ENCODE peak calls at places on chromosome 9, in ten cellular contexts. One of them, this sample, is unnamed.

GRCh38 chr9:6471231-6471630 is 58.2 kb downstream of the UHRF2 start:
- DNase-seq in stimulated activated naive CD8-positive, alpha-beta T cell treated with anti-CD3 and anti-CD28 coated beads, Interleukin-15, amount 100 ng/mL, for 72 hours: no peak
- DNase-seq in HFFc6: no peak
- DNase-seq in body of pancreas: no peak
- DNase-seq in HTR-8/SVneo: no peak
- DNase-seq in GM04503: no peak
- DNase-seq in OCI-M1: peak
- DNase-seq in C1 segment of cervical spinal cord: no peak
- DNase-seq in HS-5: no peak
- DNase-seq in ovary: no peak
- DNase-seq in this sample: no peak

GRCh38 chr9:29439961-29440360 is 1866.7 kb upstream of the C9orf72 start:
- DNase-seq in stimulated activated naive CD8-positive, alpha-beta T cell treated with anti-CD3 and anti-CD28 coated beads, Interleukin-15, amount 100 ng/mL, for 72 hours: no peak
- DNase-seq in HFFc6: peak
- DNase-seq in body of pancreas: no peak
- DNase-seq in HTR-8/SVneo: no peak
- DNase-seq in GM04503: no peak
- DNase-seq in OCI-M1: peak
- DNase-seq in C1 segment of cervical spinal cord: no peak
- DNase-seq in HS-5: peak
- DNase-seq in ovary: no peak
- DNase-seq in this sample: no peak

GRCh38 chr9:93292288-93292615 is 108.3 kb downstream of the WNK2 start:
- DNase-seq in stimulated activated naive CD8-positive, alpha-beta T cell treated with anti-CD3 and anti-CD28 coated beads, Interleukin-15, amount 100 ng/mL, for 72 hours: no peak
- DNase-seq in HFFc6: no peak
- DNase-seq in body of pancreas: no peak
- DNase-seq in HTR-8/SVneo: no peak
- DNase-seq in GM04503: no peak
- DNase-seq in OCI-M1: no peak
- DNase-seq in C1 segment of cervical spinal cord: no peak
- DNase-seq in HS-5: no peak
- DNase-seq in ovary: no peak
- DNase-seq in this sample: no peak

GRCh38 chr9:93450817-93451761 is at the start of gene FAM120A:
- DNase-seq in stimulated activated naive CD8-positive, alpha-beta T cell treated with anti-CD3 and anti-CD28 coated beads, Interleukin-15, amount 100 ng/mL, for 72 hours: peak
- DNase-seq in HFFc6: peak
- DNase-seq in body of pancreas: peak
- DNase-seq in HTR-8/SVneo: peak
- DNase-seq in GM04503: no peak
- DNase-seq in OCI-M1: peak
- DNase-seq in C1 segment of cervical spinal cord: peak
- DNase-seq in HS-5: peak
- DNase-seq in ovary: peak
- DNase-seq in this sample: peak

GRCh38 chr9:93066978-93067603 is 8.6 kb downstream of the SUSD3 start:
- DNase-seq in stimulated activated naive CD8-positive, alpha-beta T cell treated with anti-CD3 and anti-CD28 coated beads, Interleukin-15, amount 100 ng/mL, for 72 hours: no peak
- DNase-seq in HFFc6: no peak
- DNase-seq in body of pancreas: no peak
- DNase-seq in HTR-8/SVneo: no peak
- DNase-seq in GM04503: no peak
- DNase-seq in OCI-M1: peak
- DNase-seq in C1 segment of cervical spinal cord: no peak
- DNase-seq in HS-5: no peak
- DNase-seq in ovary: no peak
- DNase-seq in this sample: no peak

GRCh38 chr9:126448865-126449577 is 122.4 kb downstream of the MVB12B start:
- DNase-seq in stimulated activated naive CD8-positive, alpha-beta T cell treated with anti-CD3 and anti-CD28 coated beads, Interleukin-15, amount 100 ng/mL, for 72 hours: no peak
- DNase-seq in HFFc6: no peak
- DNase-seq in body of pancreas: no peak
- DNase-seq in HTR-8/SVneo: no peak
- DNase-seq in GM04503: no peak
- DNase-seq in OCI-M1: no peak
- DNase-seq in C1 segment of cervical spinal cord: no peak
- DNase-seq in HS-5: no peak
- DNase-seq in ovary: no peak
- DNase-seq in this sample: peak

GRCh38 chr9:72280913-72281500 is 84.0 kb downstream of the ZFAND5 start:
- DNase-seq in stimulated activated naive CD8-positive, alpha-beta T cell treated with anti-CD3 and anti-CD28 coated beads, Interleukin-15, amount 100 ng/mL, for 72 hours: peak
- DNase-seq in HFFc6: peak
- DNase-seq in body of pancreas: peak
- DNase-seq in HTR-8/SVneo: peak
- DNase-seq in GM04503: no peak
- DNase-seq in OCI-M1: peak
- DNase-seq in C1 segment of cervical spinal cord: peak
- DNase-seq in HS-5: no peak
- DNase-seq in ovary: peak
- DNase-seq in this sample: no peak

GRCh38 chr9:1100192-1100591 is 50.0 kb downstream of the DMRT2 start:
- DNase-seq in stimulated activated naive CD8-positive, alpha-beta T cell treated with anti-CD3 and anti-CD28 coated beads, Interleukin-15, amount 100 ng/mL, for 72 hours: no peak
- DNase-seq in HFFc6: no peak
- DNase-seq in body of pancreas: no peak
- DNase-seq in HTR-8/SVneo: no peak
- DNase-seq in GM04503: no peak
- DNase-seq in OCI-M1: no peak
- DNase-seq in C1 segment of cervical spinal cord: no peak
- DNase-seq in HS-5: no peak
- DNase-seq in ovary: no peak
- DNase-seq in this sample: no peak

GRCh38 chr9:135978650-135979461 is 17.7 kb upstream of the UBAC1 start:
- DNase-seq in stimulated activated naive CD8-positive, alpha-beta T cell treated with anti-CD3 and anti-CD28 coated beads, Interleukin-15, amount 100 ng/mL, for 72 hours: peak
- DNase-seq in HFFc6: no peak
- DNase-seq in body of pancreas: no peak
- DNase-seq in HTR-8/SVneo: no peak
- DNase-seq in GM04503: no peak
- DNase-seq in OCI-M1: no peak
- DNase-seq in C1 segment of cervical spinal cord: peak
- DNase-seq in HS-5: no peak
- DNase-seq in ovary: no peak
- DNase-seq in this sample: no peak

GRCh38 chr9:126430124-126430523 is 103.5 kb downstream of the MVB12B start:
- DNase-seq in stimulated activated naive CD8-positive, alpha-beta T cell treated with anti-CD3 and anti-CD28 coated beads, Interleukin-15, amount 100 ng/mL, for 72 hours: no peak
- DNase-seq in HFFc6: no peak
- DNase-seq in body of pancreas: no peak
- DNase-seq in HTR-8/SVneo: no peak
- DNase-seq in GM04503: no peak
- DNase-seq in OCI-M1: no peak
- DNase-seq in C1 segment of cervical spinal cord: no peak
- DNase-seq in HS-5: no peak
- DNase-seq in ovary: no peak
- DNase-seq in this sample: no peak

GRCh38 chr9:103799959-103800358 is 294.1 kb upstream of the SMC2 start:
- DNase-seq in stimulated activated naive CD8-positive, alpha-beta T cell treated with anti-CD3 and anti-CD28 coated beads, Interleukin-15, amount 100 ng/mL, for 72 hours: no peak
- DNase-seq in HFFc6: no peak
- DNase-seq in body of pancreas: no peak
- DNase-seq in HTR-8/SVneo: no peak
- DNase-seq in GM04503: no peak
- DNase-seq in OCI-M1: no peak
- DNase-seq in C1 segment of cervical spinal cord: no peak
- DNase-seq in HS-5: no peak
- DNase-seq in ovary: no peak
- DNase-seq in this sample: no peak

GRCh38 chr9:129719135-129719534 is 33.7 kb downstream of the PTGES start:
- DNase-seq in stimulated activated naive CD8-positive, alpha-beta T cell treated with anti-CD3 and anti-CD28 coated beads, Interleukin-15, amount 100 ng/mL, for 72 hours: no peak
- DNase-seq in HFFc6: no peak
- DNase-seq in body of pancreas: no peak
- DNase-seq in HTR-8/SVneo: no peak
- DNase-seq in GM04503: no peak
- DNase-seq in OCI-M1: no peak
- DNase-seq in C1 segment of cervical spinal cord: no peak
- DNase-seq in HS-5: no peak
- DNase-seq in ovary: no peak
- DNase-seq in this sample: no peak

GRCh38 chr9:134853893-134854292 is 26.7 kb upstream of the FCN2 start:
- DNase-seq in stimulated activated naive CD8-positive, alpha-beta T cell treated with anti-CD3 and anti-CD28 coated beads, Interleukin-15, amount 100 ng/mL, for 72 hours: no peak
- DNase-seq in HFFc6: no peak
- DNase-seq in body of pancreas: no peak
- DNase-seq in HTR-8/SVneo: no peak
- DNase-seq in GM04503: no peak
- DNase-seq in OCI-M1: no peak
- DNase-seq in C1 segment of cervical spinal cord: no peak
- DNase-seq in HS-5: no peak
- DNase-seq in ovary: peak
- DNase-seq in this sample: peak

GRCh38 chr9:101536351-101536750 is 2.7 kb downstream of the RNF20 start:
- DNase-seq in stimulated activated naive CD8-positive, alpha-beta T cell treated with anti-CD3 and anti-CD28 coated beads, Interleukin-15, amount 100 ng/mL, for 72 hours: no peak
- DNase-seq in HFFc6: no peak
- DNase-seq in body of pancreas: no peak
- DNase-seq in HTR-8/SVneo: no peak
- DNase-seq in GM04503: no peak
- DNase-seq in OCI-M1: no peak
- DNase-seq in C1 segment of cervical spinal cord: no peak
- DNase-seq in HS-5: no peak
- DNase-seq in ovary: no peak
- DNase-seq in this sample: no peak

GRCh38 chr9:79390077-79390673 is 181.6 kb upstream of the TLE4 start:
- DNase-seq in stimulated activated naive CD8-positive, alpha-beta T cell treated with anti-CD3 and anti-CD28 coated beads, Interleukin-15, amount 100 ng/mL, for 72 hours: no peak
- DNase-seq in HFFc6: peak
- DNase-seq in body of pancreas: no peak
- DNase-seq in HTR-8/SVneo: no peak
- DNase-seq in GM04503: peak
- DNase-seq in OCI-M1: no peak
- DNase-seq in C1 segment of cervical spinal cord: no peak
- DNase-seq in HS-5: peak
- DNase-seq in ovary: no peak
- DNase-seq in this sample: no peak

GRCh38 chr9:129370770-129371169 is 192.7 kb upstream of the IER5L start:
- DNase-seq in stimulated activated naive CD8-positive, alpha-beta T cell treated with anti-CD3 and anti-CD28 coated beads, Interleukin-15, amount 100 ng/mL, for 72 hours: no peak
- DNase-seq in HFFc6: no peak
- DNase-seq in body of pancreas: no peak
- DNase-seq in HTR-8/SVneo: no peak
- DNase-seq in GM04503: no peak
- DNase-seq in OCI-M1: no peak
- DNase-seq in C1 segment of cervical spinal cord: no peak
- DNase-seq in HS-5: no peak
- DNase-seq in ovary: no peak
- DNase-seq in this sample: no peak

GRCh38 chr9:30597609-30598008 is 1786.8 kb upstream of the ACO1 start:
- DNase-seq in stimulated activated naive CD8-positive, alpha-beta T cell treated with anti-CD3 and anti-CD28 coated beads, Interleukin-15, amount 100 ng/mL, for 72 hours: no peak
- DNase-seq in HFFc6: no peak
- DNase-seq in body of pancreas: no peak
- DNase-seq in HTR-8/SVneo: no peak
- DNase-seq in GM04503: no peak
- DNase-seq in OCI-M1: no peak
- DNase-seq in C1 segment of cervical spinal cord: no peak
- DNase-seq in HS-5: no peak
- DNase-seq in ovary: no peak
- DNase-seq in this sample: no peak

GRCh38 chr9:82421498-82421897 is 432.9 kb downstream of the SPATA31D1 start:
- DNase-seq in stimulated activated naive CD8-positive, alpha-beta T cell treated with anti-CD3 and anti-CD28 coated beads, Interleukin-15, amount 100 ng/mL, for 72 hours: no peak
- DNase-seq in HFFc6: no peak
- DNase-seq in body of pancreas: no peak
- DNase-seq in HTR-8/SVneo: no peak
- DNase-seq in GM04503: no peak
- DNase-seq in OCI-M1: no peak
- DNase-seq in C1 segment of cervical spinal cord: no peak
- DNase-seq in HS-5: no peak
- DNase-seq in ovary: no peak
- DNase-seq in this sample: no peak

GRCh38 chr9:136854842-136855460 is 2.8 kb downstream of the MAMDC4 start:
- DNase-seq in stimulated activated naive CD8-positive, alpha-beta T cell treated with anti-CD3 and anti-CD28 coated beads, Interleukin-15, amount 100 ng/mL, for 72 hours: no peak
- DNase-seq in HFFc6: no peak
- DNase-seq in body of pancreas: no peak
- DNase-seq in HTR-8/SVneo: no peak
- DNase-seq in GM04503: no peak
- DNase-seq in OCI-M1: no peak
- DNase-seq in C1 segment of cervical spinal cord: no peak
- DNase-seq in HS-5: no peak
- DNase-seq in ovary: peak
- DNase-seq in this sample: no peak

GRCh38 chr9:14433841-14434511 is 120.0 kb upstream of the NFIB start:
- DNase-seq in stimulated activated naive CD8-positive, alpha-beta T cell treated with anti-CD3 and anti-CD28 coated beads, Interleukin-15, amount 100 ng/mL, for 72 hours: no peak
- DNase-seq in HFFc6: peak
- DNase-seq in body of pancreas: peak
- DNase-seq in HTR-8/SVneo: peak
- DNase-seq in GM04503: no peak
- DNase-seq in OCI-M1: peak
- DNase-seq in C1 segment of cervical spinal cord: peak
- DNase-seq in HS-5: no peak
- DNase-seq in ovary: peak
- DNase-seq in this sample: no peak

GRCh38 chr9:99130069-99130468 is 25.2 kb downstream of the TGFBR1 start:
- DNase-seq in stimulated activated naive CD8-positive, alpha-beta T cell treated with anti-CD3 and anti-CD28 coated beads, Interleukin-15, amount 100 ng/mL, for 72 hours: peak
- DNase-seq in HFFc6: no peak
- DNase-seq in body of pancreas: no peak
- DNase-seq in HTR-8/SVneo: no peak
- DNase-seq in GM04503: no peak
- DNase-seq in OCI-M1: peak
- DNase-seq in C1 segment of cervical spinal cord: no peak
- DNase-seq in HS-5: no peak
- DNase-seq in ovary: no peak
- DNase-seq in this sample: no peak

GRCh38 chr9:100427366-100428263 is 672 bp downstream of the MSANTD3 start:
- DNase-seq in stimulated activated naive CD8-positive, alpha-beta T cell treated with anti-CD3 and anti-CD28 coated beads, Interleukin-15, amount 100 ng/mL, for 72 hours: peak
- DNase-seq in HFFc6: peak
- DNase-seq in body of pancreas: peak
- DNase-seq in HTR-8/SVneo: peak
- DNase-seq in GM04503: peak
- DNase-seq in OCI-M1: peak
- DNase-seq in C1 segment of cervical spinal cord: no peak
- DNase-seq in HS-5: peak
- DNase-seq in ovary: peak
- DNase-seq in this sample: no peak

GRCh38 chr9:68841292-68842052 is 136.4 kb downstream of the PIP5K1B start:
- DNase-seq in stimulated activated naive CD8-positive, alpha-beta T cell treated with anti-CD3 and anti-CD28 coated beads, Interleukin-15, amount 100 ng/mL, for 72 hours: no peak
- DNase-seq in HFFc6: no peak
- DNase-seq in body of pancreas: no peak
- DNase-seq in HTR-8/SVneo: no peak
- DNase-seq in GM04503: no peak
- DNase-seq in OCI-M1: no peak
- DNase-seq in C1 segment of cervical spinal cord: no peak
- DNase-seq in HS-5: no peak
- DNase-seq in ovary: no peak
- DNase-seq in this sample: no peak

GRCh38 chr9:4298255-4299005 is 1.4 kb downstream of the GLIS3 start:
- DNase-seq in stimulated activated naive CD8-positive, alpha-beta T cell treated with anti-CD3 and anti-CD28 coated beads, Interleukin-15, amount 100 ng/mL, for 72 hours: peak
- DNase-seq in HFFc6: peak
- DNase-seq in body of pancreas: peak
- DNase-seq in HTR-8/SVneo: no peak
- DNase-seq in GM04503: no peak
- DNase-seq in OCI-M1: peak
- DNase-seq in C1 segment of cervical spinal cord: peak
- DNase-seq in HS-5: no peak
- DNase-seq in ovary: peak
- DNase-seq in this sample: peak

GRCh38 chr9:13598738-13599137 is 319.2 kb upstream of the MPDZ start:
- DNase-seq in stimulated activated naive CD8-positive, alpha-beta T cell treated with anti-CD3 and anti-CD28 coated beads, Interleukin-15, amount 100 ng/mL, for 72 hours: no peak
- DNase-seq in HFFc6: no peak
- DNase-seq in body of pancreas: no peak
- DNase-seq in HTR-8/SVneo: no peak
- DNase-seq in GM04503: no peak
- DNase-seq in OCI-M1: no peak
- DNase-seq in C1 segment of cervical spinal cord: no peak
- DNase-seq in HS-5: no peak
- DNase-seq in ovary: no peak
- DNase-seq in this sample: no peak

GRCh38 chr9:18490591-18491370 is 16.8 kb downstream of the ADAMTSL1 start:
- DNase-seq in stimulated activated naive CD8-positive, alpha-beta T cell treated with anti-CD3 and anti-CD28 coated beads, Interleukin-15, amount 100 ng/mL, for 72 hours: no peak
- DNase-seq in HFFc6: peak
- DNase-seq in body of pancreas: peak
- DNase-seq in HTR-8/SVneo: peak
- DNase-seq in GM04503: peak
- DNase-seq in OCI-M1: no peak
- DNase-seq in C1 segment of cervical spinal cord: no peak
- DNase-seq in HS-5: peak
- DNase-seq in ovary: peak
- DNase-seq in this sample: no peak

GRCh38 chr9:122031806-122032205 is 61.3 kb downstream of the TTLL11 start:
- DNase-seq in stimulated activated naive CD8-positive, alpha-beta T cell treated with anti-CD3 and anti-CD28 coated beads, Interleukin-15, amount 100 ng/mL, for 72 hours: no peak
- DNase-seq in HFFc6: no peak
- DNase-seq in body of pancreas: no peak
- DNase-seq in HTR-8/SVneo: no peak
- DNase-seq in GM04503: no peak
- DNase-seq in OCI-M1: no peak
- DNase-seq in C1 segment of cervical spinal cord: no peak
- DNase-seq in HS-5: no peak
- DNase-seq in ovary: no peak
- DNase-seq in this sample: no peak

GRCh38 chr9:109574061-109574882 is 76.2 kb upstream of the PTPN3 start:
- DNase-seq in stimulated activated naive CD8-positive, alpha-beta T cell treated with anti-CD3 and anti-CD28 coated beads, Interleukin-15, amount 100 ng/mL, for 72 hours: no peak
- DNase-seq in HFFc6: peak
- DNase-seq in body of pancreas: peak
- DNase-seq in HTR-8/SVneo: peak
- DNase-seq in GM04503: peak
- DNase-seq in OCI-M1: peak
- DNase-seq in C1 segment of cervical spinal cord: no peak
- DNase-seq in HS-5: peak
- DNase-seq in ovary: peak
- DNase-seq in this sample: no peak

This sample was measured in mesenteric fat pad.